ENCODE peak calls at places on chromosomes 1 and 21, in ten cellular contexts. I is AG04449, E is B cell, N is cardiac fibroblast, R is GM10248, L is AG10803, O is Peyer's patch, S is spleen, Y is upper lobe of right lung, T is nephron progenitor cell. U is an unnamed sample.

GRCh38 chr1:221606216-221606615 is 135.7 kb downstream of the DUSP10 start:
- DNase-seq in I (no peak), L (peak), N (no peak), Y (no peak), E (no peak), R (no peak), T (no peak), S (no peak), O (no peak), U (no peak)

GRCh38 chr1:31984419-31985347 is 29.0 kb upstream of the KHDRBS1 start:
- DNase-seq in S (no peak), E (no peak), T (no peak), L (peak), N (peak), R (no peak), I (no peak), O (no peak), Y (no peak), U (peak)

GRCh38 chr1:206766251-206766856 is 4.2 kb upstream of the IL19 start:
- DNase-seq in T (peak), Y (peak), I (no peak), L (peak), N (peak), S (peak), O (peak), E (peak), R (peak), U (peak)

GRCh38 chr1:56473582-56474270 is 105.6 kb downstream of the PLPP3 start:
- DNase-seq in I (no peak), L (peak), E (no peak), T (no peak), Y (no peak), R (no peak), N (no peak), S (no peak), O (no peak), U (no peak)

GRCh38 chr1:168751195-168751650 is 22.2 kb upstream of the DPT start:
- DNase-seq in N (no peak), T (no peak), Y (no peak), I (no peak), O (no peak), R (no peak), S (no peak), E (no peak), L (no peak), U (no peak)

GRCh38 chr1:214808845-214809460 is 206.0 kb downstream of the CENPF start:
- DNase-seq in O (no peak), Y (no peak), N (peak), R (no peak), E (no peak), L (peak), T (no peak), I (no peak), S (no peak), U (no peak)

GRCh38 chr1:164565356-164565755 is 6.4 kb downstream of the PBX1 start:
- DNase-seq in I (no peak), E (no peak), L (no peak), Y (no peak), T (no peak), O (no peak), N (peak), S (no peak), R (no peak), U (no peak)

GRCh38 chr1:167861664-167862381 is 52.1 kb downstream of the ADCY10 start:
- DNase-seq in O (no peak), E (no peak), N (no peak), T (no peak), Y (no peak), L (no peak), R (no peak), S (no peak), I (no peak), U (no peak)

GRCh38 chr1:110250018-110250417 is 39.9 kb downstream of the KCNC4 start:
- DNase-seq in R (no peak), I (no peak), Y (no peak), N (no peak), S (peak), L (no peak), O (no peak), E (peak), T (no peak), U (no peak)

GRCh38 chr1:168734271-168734670 is 5.3 kb upstream of the DPT start:
- DNase-seq in R (no peak), E (no peak), I (no peak), Y (no peak), L (no peak), T (no peak), N (no peak), O (no peak), S (no peak), U (no peak)

GRCh38 chr1:156086256-156086662 is 4.0 kb upstream of the MEX3A start:
- DNase-seq in R (no peak), S (no peak), T (no peak), E (no peak), O (no peak), Y (no peak), L (peak), I (no peak), N (peak), U (no peak)

GRCh38 chr21:44407493-44407892 is 47.8 kb upstream of the LRRC3 start:
- DNase-seq in L (no peak), R (no peak), I (no peak), E (no peak), S (no peak), Y (no peak), O (peak), N (no peak), T (no peak), U (no peak)

GRCh38 chr21:42760977-42761751 is 107.7 kb downstream of the PDE9A start:
- DNase-seq in N (no peak), L (no peak), S (peak), R (no peak), T (no peak), Y (no peak), E (no peak), O (no peak), I (no peak), U (no peak)

GRCh38 chr1:229230136-229230892 is 40.6 kb upstream of the RAB4A start:
- DNase-seq in N (no peak), L (no peak), R (peak), T (peak), S (no peak), E (no peak), Y (no peak), I (no peak), O (no peak), U (no peak)

GRCh38 chr1:109890115-109890953 is 20.3 kb upstream of the CSF1 start:
- DNase-seq in I (no peak), S (no peak), R (peak), O (no peak), E (no peak), L (no peak), N (no peak), Y (no peak), T (no peak), U (no peak)

GRCh38 chr1:197173571-197174482 is 27.4 kb upstream of the ASPM start:
- DNase-seq in E (no peak), T (no peak), O (no peak), R (no peak), I (no peak), Y (no peak), S (no peak), L (peak), N (peak), U (no peak)

GRCh38 chr1:202125611-202126010 is 2.9 kb downstream of the GPR37L1 start:
- DNase-seq in L (no peak), T (no peak), R (no peak), N (no peak), O (no peak), E (no peak), S (no peak), I (no peak), Y (no peak), U (no peak)

GRCh38 chr1:202121006-202121405 is 1.7 kb upstream of the GPR37L1 start:
- DNase-seq in Y (no peak), R (no peak), N (no peak), L (no peak), S (no peak), I (no peak), T (no peak), O (no peak), E (no peak), U (no peak)

GRCh38 chr1:202124107-202124506 is 1.4 kb downstream of the GPR37L1 start:
- DNase-seq in Y (no peak), R (no peak), L (no peak), E (no peak), I (no peak), O (no peak), T (no peak), N (no peak), S (no peak), U (no peak)

GRCh38 chr1:202123336-202123813 is 658 bp downstream of the GPR37L1 start:
- DNase-seq in N (no peak), L (no peak), R (no peak), S (no peak), I (no peak), T (no peak), O (no peak), Y (no peak), E (no peak), U (no peak)

DNA sequence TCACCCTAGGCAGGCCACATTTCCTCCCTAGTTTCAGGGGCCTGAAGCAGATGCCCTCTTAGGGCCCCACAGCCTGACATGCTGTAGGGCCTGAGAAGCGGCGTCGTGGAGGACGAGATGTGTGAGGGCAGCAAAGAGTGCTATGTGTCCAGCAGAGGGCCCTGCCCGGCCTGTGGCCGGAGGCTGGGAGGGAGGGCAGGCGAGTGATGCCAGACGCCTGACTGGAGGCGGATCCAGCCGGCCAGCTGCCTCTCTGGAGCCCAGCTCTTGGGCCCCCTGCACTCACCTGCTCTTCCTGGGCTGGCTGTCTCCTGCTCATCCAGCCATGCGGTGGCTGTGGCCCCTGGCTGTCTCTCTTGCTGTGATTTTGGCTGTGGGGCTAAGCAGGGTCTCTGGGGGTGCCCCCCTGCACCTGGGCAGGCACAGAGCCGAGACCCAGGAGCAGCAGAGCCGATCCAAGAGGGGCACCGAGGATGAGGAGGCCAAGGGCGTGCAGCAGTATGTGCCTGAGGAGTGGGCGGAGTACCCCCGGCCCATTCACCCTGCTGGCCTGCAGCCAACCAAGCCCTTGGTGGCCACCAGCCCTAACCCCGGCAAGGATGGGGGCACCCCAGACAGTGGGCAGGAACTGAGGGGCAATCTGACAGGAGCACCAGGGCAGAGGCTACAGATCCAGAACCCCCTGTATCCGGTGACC is at the start of gene GPR37L1:
- DNase-seq in O (no peak), E (no peak), Y (peak), S (no peak), I (no peak), L (no peak), R (no peak), T (peak), N (peak), U (no peak)
- TF ChIP-seq CTCF in O (peak), E (no peak), Y (peak), S (no peak), I (peak), L (peak), R (no peak), T (peak), N (peak), U (no peak)

GRCh38 chr1:65281846-65282245 is 27.5 kb upstream of the DNAJC6 start:
- DNase-seq in O (no peak), L (no peak), I (no peak), Y (no peak), N (no peak), T (peak), S (no peak), E (no peak), R (no peak), U (no peak)
- TF ChIP-seq CTCF in O (no peak), L (no peak), I (no peak), Y (no peak), N (no peak), T (no peak), S (no peak), E (no peak), R (no peak), U (no peak)

GRCh38 chr1:115089443-115090340 is at the start of gene TSPAN2:
- DNase-seq in I (no peak), Y (peak), R (no peak), E (peak), O (peak), N (peak), L (peak), S (peak), T (peak), U (peak)

GRCh38 chr1:115090956-115091355 is 1.7 kb upstream of the TSPAN2 start:
- DNase-seq in T (no peak), O (no peak), L (no peak), I (no peak), Y (no peak), S (no peak), E (no peak), N (no peak), R (no peak), U (no peak)

GRCh38 chr1:115088871-115089442 is 346 bp downstream of the TSPAN2 start:
- DNase-seq in N (no peak), E (no peak), O (no peak), Y (no peak), S (no peak), I (no peak), R (no peak), T (no peak), L (no peak), U (no peak)

GRCh38 chr1:115091582-115091981 is 2.3 kb upstream of the TSPAN2 start:
- DNase-seq in R (no peak), L (no peak), N (no peak), Y (no peak), O (no peak), T (no peak), S (no peak), I (no peak), E (no peak), U (no peak)

DNA sequence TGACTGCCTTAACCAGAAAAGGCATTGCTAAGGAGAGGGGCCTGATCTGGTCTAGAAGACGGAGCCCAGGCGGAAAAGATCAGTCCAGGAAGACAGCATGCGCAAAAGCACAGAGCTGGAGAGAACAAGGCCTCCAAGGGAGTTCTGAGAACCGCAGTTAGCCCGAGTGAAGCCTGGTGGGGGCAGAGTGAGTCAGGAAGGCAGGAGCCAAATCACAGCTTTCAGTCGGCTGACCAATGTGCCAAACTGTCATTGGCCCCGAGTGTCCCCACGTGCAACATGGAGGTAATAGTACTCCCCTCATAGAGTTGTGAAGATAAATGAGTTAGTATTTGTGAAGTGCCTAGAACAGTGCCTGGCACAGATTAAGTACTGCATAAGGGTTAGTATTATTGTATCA is 1.2 kb upstream of the TSPAN2 start:
- DNase-seq in E (no peak), S (no peak), T (no peak), L (no peak), N (peak), R (no peak), O (no peak), I (no peak), Y (no peak), U (no peak)
- TF ChIP-seq CTCF in E (no peak), S (no peak), T (no peak), L (no peak), N (no peak), R (no peak), O (no peak), I (no peak), Y (no peak), U (no peak)

DNA sequence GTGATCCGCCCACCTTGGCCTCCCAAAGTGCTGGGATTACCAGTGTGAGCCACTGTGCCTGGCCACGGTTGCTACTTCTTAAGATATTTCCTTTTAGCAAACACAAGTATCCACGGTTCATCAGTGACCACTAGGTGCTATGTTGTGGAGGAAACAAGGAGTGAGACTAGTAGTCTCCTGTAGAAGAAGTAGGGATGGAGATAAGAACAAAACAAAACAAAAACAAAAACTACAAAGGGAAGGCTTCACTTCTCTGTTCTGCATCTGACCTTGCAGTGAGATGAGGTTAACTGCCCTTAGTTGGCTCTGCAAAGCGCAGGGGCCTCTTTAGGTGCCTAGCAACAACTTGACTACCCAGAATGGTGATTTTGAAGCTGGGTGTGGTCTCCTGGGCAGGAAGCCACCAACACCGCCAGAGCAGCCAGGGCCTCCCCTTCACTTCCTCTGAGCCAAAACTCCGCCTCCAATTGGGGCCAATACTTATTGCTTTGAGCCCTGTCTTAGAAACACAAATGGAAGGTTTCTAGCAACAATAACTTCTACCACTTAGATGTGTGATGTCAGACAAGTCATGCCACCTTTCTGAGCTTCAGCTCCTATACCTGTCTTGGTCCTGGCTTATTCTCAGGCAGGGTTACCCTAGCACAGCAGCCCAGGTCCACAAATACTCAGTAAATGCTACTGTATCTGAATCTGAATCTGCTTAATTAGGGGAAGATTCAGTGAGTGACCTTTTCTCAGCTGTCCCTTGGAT is 12.7 kb upstream of the CDC42 start:
- DNase-seq in N (peak), T (no peak), E (peak), R (peak), S (peak), Y (peak), O (peak), L (peak), I (no peak), U (peak)
- TF ChIP-seq CTCF in N (no peak), T (no peak), E (peak), R (no peak), S (no peak), Y (peak), O (peak), L (no peak), I (no peak), U (no peak)

DNA sequence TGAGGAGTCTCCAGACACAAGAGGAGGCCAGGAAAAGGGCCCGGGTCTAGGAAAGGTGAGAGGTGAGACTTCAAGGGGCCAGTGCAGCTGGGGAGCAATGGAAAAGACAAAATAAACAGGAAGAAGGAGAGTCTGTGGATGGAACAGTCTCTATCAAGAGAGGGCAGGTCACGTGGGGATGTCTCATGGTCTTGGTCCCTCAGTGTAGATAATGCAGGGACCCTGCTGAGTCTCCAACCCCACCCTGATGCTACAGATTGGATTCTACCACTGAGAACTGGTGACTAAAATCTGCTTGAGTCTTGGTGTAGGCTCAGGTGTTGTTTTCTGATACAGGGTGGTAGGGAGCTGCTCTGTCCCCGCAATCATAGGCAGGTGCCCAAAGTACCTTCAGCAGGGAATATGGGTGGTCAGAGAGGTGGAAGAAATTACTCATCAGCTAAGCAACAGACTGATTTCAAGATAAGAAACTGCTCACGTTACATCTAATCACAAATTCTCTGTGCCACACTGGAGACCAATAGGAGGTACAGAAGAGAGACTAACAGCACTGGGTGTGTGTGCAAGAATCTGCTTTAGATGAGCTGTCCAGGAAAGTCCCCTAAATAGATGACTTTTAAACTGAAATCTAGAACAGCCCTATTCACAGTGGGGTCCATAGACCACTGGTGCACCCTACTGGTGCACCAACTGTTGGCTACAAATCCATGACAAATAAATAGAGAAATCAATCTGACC is 101.5 kb upstream of the TLR5 start:
- DNase-seq in E (no peak), Y (no peak), S (no peak), I (no peak), T (no peak), L (no peak), N (peak), O (no peak), R (no peak), U (no peak)
- TF ChIP-seq CTCF in E (no peak), Y (peak), S (no peak), I (peak), T (no peak), L (peak), N (no peak), O (no peak), R (peak), U (peak)

DNA sequence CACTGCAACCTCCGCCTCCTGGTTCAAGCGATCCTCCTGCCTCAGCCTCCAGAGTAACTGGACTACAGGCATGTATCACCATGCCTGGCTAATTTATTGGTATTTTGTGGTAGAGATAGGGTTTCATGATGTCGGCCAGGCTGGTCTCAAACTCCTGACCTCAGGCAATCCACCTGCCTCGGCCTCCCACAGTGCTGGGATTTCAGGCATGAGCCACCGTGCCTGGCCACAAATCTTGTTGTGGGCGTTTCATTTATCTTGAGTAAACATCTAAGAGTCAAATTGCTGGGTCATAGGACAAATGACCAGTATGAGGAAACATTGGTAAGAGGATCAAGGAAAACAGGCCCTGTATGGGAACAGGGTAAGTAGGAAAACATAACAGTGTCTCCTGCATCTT is 17.9 kb downstream of the TMEM200B start:
- DNase-seq in O (no peak), S (no peak), I (no peak), Y (no peak), R (no peak), E (no peak), L (no peak), T (no peak), N (no peak), U (no peak)
- TF ChIP-seq CTCF in O (no peak), S (no peak), I (no peak), Y (no peak), R (no peak), E (no peak), L (no peak), T (no peak), N (no peak), U (no peak)

GRCh38 chr21:26834181-26834945 is 10.8 kb downstream of the ADAMTS1 start:
- DNase-seq in S (no peak), O (no peak), N (peak), I (no peak), Y (no peak), L (peak), R (no peak), E (no peak), T (no peak), U (no peak)
- TF ChIP-seq CTCF in S (no peak), O (no peak), N (peak), I (peak), Y (peak), L (peak), R (no peak), E (no peak), T (no peak), U (no peak)

U was measured in CD4-positive, alpha-beta T cell.